ENCODE peak calls at places on chromosomes 7 and 10, in seven cellular contexts. O is vagina, X is body of pancreas, D is aorta, K is Peyer's patch, B is IMR-90, Z is pancreas. H is an unnamed sample.

GRCh38 chr7:23759556-23760391 is 49.8 kb downstream of the STK31 start:
- DNase-seq in X (peak; percentile 51), B (peak; percentile 3), D (no peak), O (no peak), Z (peak; percentile 52), K (no peak), H (no peak)

GRCh38 chr10:118610577-118610976 is 15.1 kb upstream of the PRLHR start:
- DNase-seq in O (no peak), D (no peak), B (no peak), X (no peak), Z (no peak), K (no peak), H (no peak)

GRCh38 chr7:16712916-16713315 is 40.6 kb upstream of the TSPAN13 start:
- DNase-seq in B (peak; percentile 67), D (no peak), K (no peak), Z (no peak), O (no peak), X (no peak), H (no peak)

GRCh38 chr7:86776136-86776535 is 132.4 kb downstream of the GRM3 start:
- DNase-seq in D (no peak), X (peak; percentile 29), O (no peak), K (no peak), B (no peak), Z (no peak), H (no peak)

GRCh38 chr10:114767589-114768393 is 53.8 kb upstream of the FHIP2A start:
- DNase-seq in B (peak; percentile 28), D (no peak), K (peak; percentile 80), O (no peak), Z (peak; percentile 67), X (peak; percentile 76), H (no peak)

GRCh38 chr7:45975367-45975766 is 54.3 kb upstream of the IGFBP3 start:
- DNase-seq in D (no peak), O (no peak), K (no peak), Z (no peak), B (peak; percentile 21), X (no peak), H (no peak)

GRCh38 chr7:11458736-11459483 is 373.1 kb downstream of the THSD7A start:
- DNase-seq in K (no peak), Z (no peak), X (no peak), B (peak; percentile 78), D (no peak), O (no peak), H (no peak)

GRCh38 chr7:112416127-112416526 is 34.1 kb upstream of the IFRD1 start:
- DNase-seq in K (no peak), B (peak; percentile 47), O (no peak), X (no peak), D (no peak), Z (no peak), H (no peak)

GRCh38 chr7:155009570-155010157 is 6.7 kb upstream of the PAXIP1 start:
- DNase-seq in B (no peak), O (no peak), Z (no peak), D (no peak), X (peak; percentile 36), K (no peak), H (no peak)

GRCh38 chr10:43076876-43077420 is at the start of gene RET:
- DNase-seq in D (no peak), X (peak; percentile 67), O (no peak), K (peak; percentile 60), Z (peak; percentile 33), B (no peak), H (no peak)

GRCh38 chr10:100876575-100877158 is 36.1 kb upstream of the SLF2 start:
- DNase-seq in O (no peak), B (no peak), X (no peak), D (peak; percentile 25), K (no peak), Z (no peak), H (no peak)

GRCh38 chr7:130841416-130841815 is 107.4 kb upstream of the KLF14 start:
- DNase-seq in O (no peak), B (no peak), D (no peak), Z (no peak), X (no peak), K (no peak), H (no peak)

GRCh38 chr10:71442000-71442399 is 45.3 kb downstream of the CDH23 start:
- DNase-seq in X (no peak), K (no peak), Z (no peak), O (no peak), B (no peak), D (no peak), H (no peak)

GRCh38 chr7:123961731-123962130 is 36.7 kb downstream of the SPAM1 start:
- DNase-seq in X (no peak), B (no peak), O (no peak), Z (no peak), D (no peak), K (no peak), H (no peak)

GRCh38 chr10:132406181-132406580 is 9.2 kb downstream of the PWWP2B start:
- DNase-seq in D (no peak), B (no peak), X (no peak), K (no peak), O (no peak), Z (no peak), H (no peak)

GRCh38 chr7:674454-675410 is 51.8 kb upstream of the DNAAF5 start:
- DNase-seq in D (no peak), O (no peak), K (no peak), Z (no peak), B (no peak), X (no peak), H (peak; percentile 36)

GRCh38 chr7:1893025-1893424 is 222.9 kb downstream of the ELFN1 start:
- DNase-seq in X (no peak), K (no peak), Z (no peak), O (no peak), B (no peak), D (no peak), H (no peak)

GRCh38 chr7:115679976-115680375 is 350.6 kb downstream of the TFEC start:
- DNase-seq in K (no peak), X (peak; percentile 54), Z (peak; percentile 22), B (peak; percentile 59), D (no peak), O (no peak), H (no peak)

GRCh38 chr7:4185136-4185535 is 497.0 kb upstream of the FOXK1 start:
- DNase-seq in X (no peak), B (no peak), O (no peak), K (no peak), Z (no peak), D (no peak), H (no peak)

GRCh38 chr10:5958077-5958476 is 19.3 kb downstream of the IL15RA start:
- DNase-seq in B (peak; percentile 95), O (no peak), K (no peak), D (no peak), X (no peak), Z (no peak), H (no peak)

GRCh38 chr10:3199488-3199887 is 26.9 kb upstream of the PITRM1 start:
- DNase-seq in Z (no peak), K (no peak), D (no peak), X (no peak), O (no peak), B (no peak), H (no peak)
- H3K27ac ChIP-seq in Z (no peak overlapping the region), K (no peak overlapping the region), D (no peak overlapping the region), X (no peak overlapping the region), O (no peak overlapping the region), B (no peak overlapping the region), H (no peak overlapping the region)

GRCh38 chr10:19815478-19816419 is 483 bp upstream of the PLXDC2 start:
- DNase-seq in X (peak; percentile 49), K (peak; percentile 78), D (peak; percentile 91), B (peak; percentile 56), O (peak; percentile 94), Z (peak; percentile 62), H (peak; percentile 50)

GRCh38 chr10:19811517-19811916 is 4.7 kb upstream of the PLXDC2 start:
- DNase-seq in D (peak; percentile 61), O (no peak), B (peak; percentile 33), K (no peak), Z (no peak), X (peak; percentile 25), H (no peak)

GRCh38 chr10:19815036-19815435 is 1.2 kb upstream of the PLXDC2 start:
- DNase-seq in Z (no peak), B (no peak), D (no peak), X (no peak), O (no peak), K (no peak), H (no peak)

GRCh38 chr10:19809481-19809880 is 6.8 kb upstream of the PLXDC2 start:
- DNase-seq in X (no peak), O (no peak), D (no peak), Z (no peak), B (no peak), K (no peak), H (no peak)

GRCh38 chr10:19812976-19813375 is 3.3 kb upstream of the PLXDC2 start:
- DNase-seq in X (no peak), D (no peak), K (no peak), Z (no peak), B (no peak), O (no peak), H (no peak)
- H3K27ac ChIP-seq in X (no peak overlapping the region), D (no peak overlapping the region), K (no peak overlapping the region), Z (no peak overlapping the region), B (no peak overlapping the region), O (no peak overlapping the region), H (no peak overlapping the region)

GRCh38 chr10:125018576-125019143 is 76.7 kb downstream of the ZRANB1 start:
- DNase-seq in X (no peak), Z (no peak), K (no peak), O (no peak), B (no peak), D (peak; percentile 55), H (no peak)
- H3K27ac ChIP-seq in X (no peak overlapping the region), Z (no peak overlapping the region), K (no peak overlapping the region), O (peak overlapping the region; percentile 1), B (no peak overlapping the region), D (no peak overlapping the region), H (peak overlapping the region; percentile 29)

DNA sequence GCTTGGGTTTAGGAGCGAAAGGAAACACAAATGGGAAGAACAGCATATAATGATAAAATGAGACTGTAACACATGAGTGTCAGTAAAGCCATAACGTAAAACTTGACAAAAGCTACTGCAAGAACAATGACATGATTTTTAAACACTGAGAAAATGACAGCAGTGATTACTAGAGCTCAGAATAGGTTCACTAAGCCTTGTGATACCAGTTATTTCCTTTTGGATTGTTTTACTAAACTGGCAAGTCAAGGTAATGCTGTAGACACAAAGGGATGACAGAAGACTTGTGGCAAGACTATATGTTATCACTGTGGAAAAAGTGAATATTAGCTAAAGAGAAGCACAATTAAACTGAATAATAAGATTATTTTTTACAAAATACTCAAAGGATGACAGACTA is 12.7 kb downstream of the NCOA4 start:
- DNase-seq in K (no peak), D (no peak), O (no peak), Z (no peak), B (no peak), X (no peak), H (no peak)
- H3K27ac ChIP-seq in K (no peak overlapping the region), D (no peak overlapping the region), O (no peak overlapping the region), Z (no peak overlapping the region), B (no peak overlapping the region), X (peak overlapping the region; percentile 55), H (no peak overlapping the region)